ENCODE peak calls at places on chromosomes 11 and 22, in eight cellular contexts. One of them, this sample, is unnamed.

GRCh38 chr11:36008576-36008975 is 64.7 kb downstream of the LDLRAD3 start:
- DNase-seq in GM10248: no peak
- DNase-seq in neural crest cell: no peak
- DNase-seq in thoracic aorta: no peak
- DNase-seq in cardiac muscle cell: peak
- DNase-seq in GM13976: no peak
- DNase-seq in stomach: no peak
- DNase-seq in fibroblast of villous mesenchyme: no peak
- DNase-seq in this sample: no peak

GRCh38 chr11:1827095-1827797 is 7.5 kb upstream of the SYT8 start:
- DNase-seq in fibroblast of villous mesenchyme: peak
- DNase-seq in GM10248: no peak
- DNase-seq in stomach: peak
- DNase-seq in GM13976: peak
- DNase-seq in neural crest cell: no peak
- DNase-seq in thoracic aorta: peak
- DNase-seq in cardiac muscle cell: peak
- DNase-seq in this sample: no peak

GRCh38 chr22:43881091-43882061 is 10.4 kb downstream of the PNPLA5 start:
- DNase-seq in fibroblast of villous mesenchyme: no peak
- DNase-seq in GM10248: no peak
- DNase-seq in cardiac muscle cell: no peak
- DNase-seq in neural crest cell: no peak
- DNase-seq in thoracic aorta: no peak
- DNase-seq in GM13976: no peak
- DNase-seq in stomach: no peak
- DNase-seq in this sample: no peak

GRCh38 chr11:75185866-75186265 is 35.0 kb downstream of the SLCO2B1 start:
- DNase-seq in GM10248: no peak
- DNase-seq in GM13976: no peak
- DNase-seq in fibroblast of villous mesenchyme: no peak
- DNase-seq in neural crest cell: no peak
- DNase-seq in cardiac muscle cell: no peak
- DNase-seq in stomach: no peak
- DNase-seq in thoracic aorta: no peak
- DNase-seq in this sample: no peak

GRCh38 chr11:75562836-75563484 is 907 bp downstream of the SERPINH1 start:
- DNase-seq in cardiac muscle cell: peak
- DNase-seq in neural crest cell: peak
- DNase-seq in thoracic aorta: no peak
- DNase-seq in stomach: no peak
- DNase-seq in GM13976: no peak
- DNase-seq in fibroblast of villous mesenchyme: peak
- DNase-seq in GM10248: no peak
- DNase-seq in this sample: no peak

GRCh38 chr11:79241842-79242241 is 199.0 kb downstream of the TENM4 start:
- DNase-seq in thoracic aorta: no peak
- DNase-seq in GM10248: no peak
- DNase-seq in stomach: no peak
- DNase-seq in cardiac muscle cell: no peak
- DNase-seq in fibroblast of villous mesenchyme: no peak
- DNase-seq in GM13976: no peak
- DNase-seq in neural crest cell: no peak
- DNase-seq in this sample: no peak

GRCh38 chr11:32439488-32440210 is 4.3 kb upstream of the WT1 start:
- DNase-seq in GM10248: no peak
- DNase-seq in neural crest cell: peak
- DNase-seq in thoracic aorta: no peak
- DNase-seq in GM13976: no peak
- DNase-seq in stomach: no peak
- DNase-seq in fibroblast of villous mesenchyme: no peak
- DNase-seq in cardiac muscle cell: no peak
- DNase-seq in this sample: no peak

GRCh38 chr11:86197448-86197847 is 47.1 kb upstream of the EED start:
- DNase-seq in GM13976: no peak
- DNase-seq in neural crest cell: no peak
- DNase-seq in stomach: no peak
- DNase-seq in GM10248: no peak
- DNase-seq in cardiac muscle cell: peak
- DNase-seq in thoracic aorta: no peak
- DNase-seq in fibroblast of villous mesenchyme: no peak
- DNase-seq in this sample: no peak

GRCh38 chr22:18024276-18024939 is at the start of gene MICAL3:
- DNase-seq in fibroblast of villous mesenchyme: peak
- DNase-seq in GM10248: peak
- DNase-seq in GM13976: peak
- DNase-seq in neural crest cell: peak
- DNase-seq in stomach: peak
- DNase-seq in cardiac muscle cell: peak
- DNase-seq in thoracic aorta: no peak
- DNase-seq in this sample: peak

GRCh38 chr11:100752371-100753073 is 65.4 kb downstream of the ARHGAP42 start:
- DNase-seq in thoracic aorta: no peak
- DNase-seq in fibroblast of villous mesenchyme: no peak
- DNase-seq in GM13976: no peak
- DNase-seq in stomach: no peak
- DNase-seq in neural crest cell: no peak
- DNase-seq in GM10248: no peak
- DNase-seq in cardiac muscle cell: no peak
- DNase-seq in this sample: no peak

GRCh38 chr11:105132716-105133511 is 6.7 kb downstream of the CARD18 start:
- DNase-seq in GM10248: no peak
- DNase-seq in fibroblast of villous mesenchyme: peak
- DNase-seq in cardiac muscle cell: peak
- DNase-seq in thoracic aorta: no peak
- DNase-seq in stomach: no peak
- DNase-seq in neural crest cell: no peak
- DNase-seq in GM13976: no peak
- DNase-seq in this sample: no peak

GRCh38 chr22:21876486-21877176 is 9.2 kb upstream of the MAPK1 start:
- DNase-seq in cardiac muscle cell: peak
- DNase-seq in fibroblast of villous mesenchyme: peak
- DNase-seq in thoracic aorta: no peak
- DNase-seq in neural crest cell: no peak
- DNase-seq in GM10248: no peak
- DNase-seq in GM13976: peak
- DNase-seq in stomach: no peak
- DNase-seq in this sample: no peak

GRCh38 chr11:126335463-126335760 is 20.1 kb upstream of the ST3GAL4 start:
- DNase-seq in thoracic aorta: no peak
- DNase-seq in cardiac muscle cell: no peak
- DNase-seq in stomach: no peak
- DNase-seq in fibroblast of villous mesenchyme: no peak
- DNase-seq in neural crest cell: no peak
- DNase-seq in GM13976: no peak
- DNase-seq in GM10248: no peak
- DNase-seq in this sample: no peak

GRCh38 chr22:45534339-45535192 is 31.9 kb downstream of the FBLN1 start:
- DNase-seq in stomach: no peak
- DNase-seq in GM10248: no peak
- DNase-seq in fibroblast of villous mesenchyme: peak
- DNase-seq in cardiac muscle cell: peak
- DNase-seq in GM13976: no peak
- DNase-seq in thoracic aorta: no peak
- DNase-seq in neural crest cell: no peak
- DNase-seq in this sample: no peak

GRCh38 chr11:69049490-69049867 is 747 bp downstream of the TPCN2 start:
- DNase-seq in neural crest cell: no peak
- DNase-seq in GM10248: no peak
- DNase-seq in cardiac muscle cell: no peak
- DNase-seq in thoracic aorta: no peak
- DNase-seq in GM13976: no peak
- DNase-seq in fibroblast of villous mesenchyme: no peak
- DNase-seq in stomach: no peak
- DNase-seq in this sample: no peak

GRCh38 chr11:34151166-34151565 is 45.7 kb downstream of the NAT10 start:
- DNase-seq in thoracic aorta: no peak
- DNase-seq in fibroblast of villous mesenchyme: no peak
- DNase-seq in stomach: no peak
- DNase-seq in cardiac muscle cell: no peak
- DNase-seq in neural crest cell: no peak
- DNase-seq in GM10248: no peak
- DNase-seq in GM13976: no peak
- DNase-seq in this sample: no peak

GRCh38 chr11:57641426-57641825 is 8.3 kb downstream of the YPEL4 start:
- DNase-seq in GM10248: peak
- DNase-seq in cardiac muscle cell: peak
- DNase-seq in fibroblast of villous mesenchyme: peak
- DNase-seq in neural crest cell: no peak
- DNase-seq in stomach: no peak
- DNase-seq in GM13976: peak
- DNase-seq in thoracic aorta: no peak
- DNase-seq in this sample: peak
- TF ChIP-seq CTCF in GM10248: peak
- TF ChIP-seq CTCF in cardiac muscle cell: peak
- TF ChIP-seq CTCF in fibroblast of villous mesenchyme: peak
- TF ChIP-seq CTCF in neural crest cell: peak
- TF ChIP-seq CTCF in stomach: peak
- TF ChIP-seq CTCF in GM13976: peak
- TF ChIP-seq CTCF in thoracic aorta: peak
- TF ChIP-seq CTCF in this sample: peak

GRCh38 chr11:13970986-13971385 is 8.5 kb downstream of the SPON1 start:
- DNase-seq in GM10248: no peak
- DNase-seq in thoracic aorta: no peak
- DNase-seq in fibroblast of villous mesenchyme: peak
- DNase-seq in neural crest cell: no peak
- DNase-seq in stomach: peak
- DNase-seq in cardiac muscle cell: no peak
- DNase-seq in GM13976: no peak
- DNase-seq in this sample: no peak
- TF ChIP-seq CTCF in GM10248: no peak
- TF ChIP-seq CTCF in thoracic aorta: no peak
- TF ChIP-seq CTCF in fibroblast of villous mesenchyme: peak
- TF ChIP-seq CTCF in neural crest cell: no peak
- TF ChIP-seq CTCF in stomach: peak
- TF ChIP-seq CTCF in cardiac muscle cell: no peak
- TF ChIP-seq CTCF in GM13976: peak
- TF ChIP-seq CTCF in this sample: peak

DNA sequence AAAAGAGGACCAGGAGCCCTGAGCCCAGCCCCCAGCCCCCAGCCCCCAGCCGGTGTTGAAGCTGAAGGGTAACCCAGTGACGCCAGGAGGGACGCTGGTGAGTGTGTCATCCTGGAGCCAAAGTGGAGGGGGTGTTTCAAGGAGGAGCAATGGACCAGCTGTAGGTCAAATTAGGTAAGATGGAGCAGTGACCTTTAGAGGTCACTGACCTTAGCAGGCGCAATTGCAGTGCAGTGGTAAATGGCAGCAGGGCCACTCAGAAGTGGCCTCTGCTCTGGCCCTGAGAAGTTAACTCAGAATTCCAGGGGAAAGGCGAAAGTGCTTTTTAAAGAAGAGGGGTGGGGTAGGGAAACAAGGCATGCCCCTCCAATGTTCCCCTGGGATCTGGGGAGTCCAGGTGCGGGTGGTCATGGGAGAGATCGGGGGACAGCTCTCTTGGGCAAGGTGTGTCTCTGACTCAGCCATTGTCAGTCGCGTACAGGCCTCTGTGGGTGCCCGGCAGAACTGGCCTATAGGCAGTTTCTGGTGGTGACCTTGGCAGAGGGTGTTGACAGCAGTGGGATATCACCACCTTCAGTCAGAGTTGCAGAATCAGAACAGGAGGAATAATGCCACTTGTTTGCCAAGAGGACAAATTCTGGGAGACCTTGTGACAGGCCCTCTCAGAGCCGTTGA is 50.3 kb upstream of the TIMP3 start:
- DNase-seq in thoracic aorta: no peak
- DNase-seq in GM10248: no peak
- DNase-seq in GM13976: no peak
- DNase-seq in cardiac muscle cell: no peak
- DNase-seq in stomach: no peak
- DNase-seq in fibroblast of villous mesenchyme: no peak
- DNase-seq in neural crest cell: no peak
- DNase-seq in this sample: no peak
- TF ChIP-seq CTCF in thoracic aorta: no peak
- TF ChIP-seq CTCF in GM10248: no peak
- TF ChIP-seq CTCF in GM13976: no peak
- TF ChIP-seq CTCF in cardiac muscle cell: no peak
- TF ChIP-seq CTCF in stomach: no peak
- TF ChIP-seq CTCF in fibroblast of villous mesenchyme: no peak
- TF ChIP-seq CTCF in neural crest cell: no peak
- TF ChIP-seq CTCF in this sample: no peak

GRCh38 chr11:45754261-45754709 is 50.7 kb upstream of the SLC35C1 start:
- DNase-seq in neural crest cell: no peak
- DNase-seq in thoracic aorta: no peak
- DNase-seq in GM10248: no peak
- DNase-seq in GM13976: no peak
- DNase-seq in cardiac muscle cell: peak
- DNase-seq in fibroblast of villous mesenchyme: peak
- DNase-seq in stomach: no peak
- DNase-seq in this sample: no peak

GRCh38 chr11:45750439-45750838 is 54.5 kb upstream of the SLC35C1 start:
- DNase-seq in fibroblast of villous mesenchyme: no peak
- DNase-seq in cardiac muscle cell: no peak
- DNase-seq in GM10248: no peak
- DNase-seq in stomach: no peak
- DNase-seq in neural crest cell: no peak
- DNase-seq in thoracic aorta: no peak
- DNase-seq in GM13976: no peak
- DNase-seq in this sample: no peak

GRCh38 chr11:45748801-45749200 is 56.1 kb upstream of the SLC35C1 start:
- DNase-seq in cardiac muscle cell: no peak
- DNase-seq in GM10248: no peak
- DNase-seq in stomach: no peak
- DNase-seq in GM13976: no peak
- DNase-seq in neural crest cell: no peak
- DNase-seq in thoracic aorta: no peak
- DNase-seq in fibroblast of villous mesenchyme: no peak
- DNase-seq in this sample: no peak

GRCh38 chr11:45752136-45752535 is 52.8 kb upstream of the SLC35C1 start:
- DNase-seq in cardiac muscle cell: no peak
- DNase-seq in thoracic aorta: no peak
- DNase-seq in GM13976: no peak
- DNase-seq in fibroblast of villous mesenchyme: no peak
- DNase-seq in stomach: no peak
- DNase-seq in GM10248: no peak
- DNase-seq in neural crest cell: no peak
- DNase-seq in this sample: no peak

DNA sequence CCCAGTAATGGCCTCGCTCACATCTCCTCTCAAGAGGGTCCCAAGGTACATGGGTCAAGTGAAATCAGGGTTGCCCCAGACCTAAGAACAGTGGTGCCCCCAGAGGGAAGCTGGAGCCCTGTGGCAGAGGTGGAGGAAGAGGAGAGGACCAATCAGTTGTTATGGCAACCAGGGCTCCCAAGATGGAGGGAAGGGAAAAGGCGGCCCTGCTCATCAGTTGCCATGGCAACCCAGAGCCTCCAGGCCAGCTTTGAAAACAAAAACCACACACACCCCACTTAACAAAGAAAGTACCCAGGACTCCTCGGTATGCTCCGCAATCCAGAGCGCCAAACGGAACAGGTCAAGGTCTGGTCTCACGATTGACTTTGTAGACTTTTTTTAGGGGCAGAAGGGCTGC is 53.5 kb upstream of the SLC35C1 start:
- DNase-seq in fibroblast of villous mesenchyme: no peak
- DNase-seq in neural crest cell: peak
- DNase-seq in stomach: no peak
- DNase-seq in thoracic aorta: no peak
- DNase-seq in GM10248: no peak
- DNase-seq in GM13976: no peak
- DNase-seq in cardiac muscle cell: no peak
- DNase-seq in this sample: no peak
- TF ChIP-seq CTCF in fibroblast of villous mesenchyme: no peak
- TF ChIP-seq CTCF in neural crest cell: no peak
- TF ChIP-seq CTCF in stomach: no peak
- TF ChIP-seq CTCF in thoracic aorta: no peak
- TF ChIP-seq CTCF in GM10248: no peak
- TF ChIP-seq CTCF in GM13976: no peak
- TF ChIP-seq CTCF in cardiac muscle cell: no peak
- TF ChIP-seq CTCF in this sample: no peak

This sample was measured in GM20000.